ENCODE peak calls at places on chromosomes 2 and 18, in nine cellular contexts. F is PC-3, O is SK-N-SH, V is HCT116, H is kidney, K is neural progenitor cell, J is neuronal stem cell, T is H9, I is colonic mucosa. S is an unnamed sample.

GRCh38 chr2:159742846-159743245 is 30.5 kb downstream of the MARCHF7 start:
- DNase-seq in F (no peak), O (no peak), V (no peak), H (no peak), K (no peak), J (no peak), T (no peak), I (no peak), S (no peak)

GRCh38 chr2:32976409-32977063 is 29.8 kb downstream of the LTBP1 start:
- DNase-seq in F (no peak), O (no peak), V (no peak), H (no peak), K (no peak), J (no peak), T (no peak), I (peak; percentile 53), S (no peak)

GRCh38 chr2:214550774-214551173 is 139.9 kb downstream of the VWC2L start:
- DNase-seq in F (no peak), O (no peak), V (no peak), H (no peak), K (no peak), J (no peak), T (no peak), I (no peak), S (no peak)

GRCh38 chr18:8450898-8451665 is 158.2 kb upstream of the RAB12 start:
- DNase-seq in F (no peak), O (no peak), V (no peak), H (no peak), K (no peak), J (no peak), T (peak; percentile 41), I (no peak), S (peak; percentile 64)

GRCh38 chr2:229431331-229431954 is 160.4 kb upstream of the PID1 start:
- DNase-seq in F (peak; percentile 78), O (peak; percentile 23), V (peak; percentile 57), H (no peak), K (peak; percentile 44), J (no peak), T (no peak), I (no peak), S (no peak)

GRCh38 chr2:112243233-112243632 is 11.6 kb downstream of the ZC3H8 start:
- DNase-seq in F (no peak), O (no peak), V (no peak), H (no peak), K (no peak), J (no peak), T (no peak), I (no peak), S (no peak)

GRCh38 chr2:46023165-46023854 is 273.9 kb upstream of the EPAS1 start:
- DNase-seq in F (no peak), O (no peak), V (no peak), H (no peak), K (no peak), J (no peak), T (no peak), I (no peak), S (no peak)

GRCh38 chr2:141554810-141555209 is 576.0 kb downstream of the LRP1B start:
- DNase-seq in F (peak; percentile 69), O (peak; percentile 7), V (peak; percentile 34), H (no peak), K (peak; percentile 63), J (peak; percentile 29), T (peak; percentile 34), I (no peak), S (peak; percentile 56)

GRCh38 chr2:37666772-37667171 is 4.7 kb downstream of the CDC42EP3 start:
- DNase-seq in F (no peak), O (no peak), V (no peak), H (no peak), K (no peak), J (no peak), T (no peak), I (no peak), S (no peak)

GRCh38 chr2:6877402-6878305 is at the start of gene RSAD2:
- DNase-seq in F (peak; percentile 60), O (no peak), V (no peak), H (peak; percentile 62), K (no peak), J (no peak), T (no peak), I (peak; percentile 33), S (no peak)

GRCh38 chr2:94890234-94890633 is 19.0 kb downstream of the TEKT4 start:
- DNase-seq in F (no peak), O (no peak), V (no peak), H (no peak), K (no peak), J (no peak), T (no peak), I (no peak), S (no peak)

GRCh38 chr2:70442301-70443077 is 111.1 kb downstream of the TGFA start:
- DNase-seq in F (no peak), O (no peak), V (no peak), H (no peak), K (no peak), J (no peak), T (peak; percentile 13), I (no peak), S (no peak)

GRCh38 chr2:236871500-236872001 is 214.1 kb upstream of the COPS8 start:
- DNase-seq in F (peak; percentile 90), O (no peak), V (no peak), H (no peak), K (no peak), J (no peak), T (no peak), I (peak; percentile 30), S (no peak)

GRCh38 chr18:74905245-74905644 is 303.7 kb downstream of the PTGR3 start:
- DNase-seq in F (no peak), O (no peak), V (no peak), H (no peak), K (no peak), J (no peak), T (no peak), I (no peak), S (no peak)

GRCh38 chr2:210478661-210479060 is 2.1 kb upstream of the LANCL1 start:
- DNase-seq in F (no peak), O (no peak), V (no peak), H (no peak), K (no peak), J (no peak), T (no peak), I (no peak), S (no peak)

GRCh38 chr2:171034315-171034714 is 105.3 kb downstream of the GORASP2 start:
- DNase-seq in F (peak; percentile 29), O (no peak), V (no peak), H (no peak), K (no peak), J (no peak), T (no peak), I (no peak), S (no peak)

GRCh38 chr2:180705122-180705521 is 275.3 kb upstream of the UBE2E3 start:
- DNase-seq in F (peak; percentile 53), O (no peak), V (no peak), H (no peak), K (no peak), J (no peak), T (no peak), I (no peak), S (no peak)

GRCh38 chr2:128440087-128440665 is 121.5 kb upstream of the HS6ST1 start:
- DNase-seq in F (no peak), O (no peak), V (no peak), H (peak; percentile 40), K (no peak), J (no peak), T (peak; percentile 23), I (no peak), S (peak; percentile 35)
- H3K9ac ChIP-seq in F (no peak overlapping the region), O (no peak overlapping the region), V (no peak overlapping the region), H (no peak overlapping the region), K (no peak overlapping the region), J (peak overlapping the region; percentile 15), T (no peak overlapping the region), I (no peak overlapping the region), S (no peak overlapping the region)

DNA sequence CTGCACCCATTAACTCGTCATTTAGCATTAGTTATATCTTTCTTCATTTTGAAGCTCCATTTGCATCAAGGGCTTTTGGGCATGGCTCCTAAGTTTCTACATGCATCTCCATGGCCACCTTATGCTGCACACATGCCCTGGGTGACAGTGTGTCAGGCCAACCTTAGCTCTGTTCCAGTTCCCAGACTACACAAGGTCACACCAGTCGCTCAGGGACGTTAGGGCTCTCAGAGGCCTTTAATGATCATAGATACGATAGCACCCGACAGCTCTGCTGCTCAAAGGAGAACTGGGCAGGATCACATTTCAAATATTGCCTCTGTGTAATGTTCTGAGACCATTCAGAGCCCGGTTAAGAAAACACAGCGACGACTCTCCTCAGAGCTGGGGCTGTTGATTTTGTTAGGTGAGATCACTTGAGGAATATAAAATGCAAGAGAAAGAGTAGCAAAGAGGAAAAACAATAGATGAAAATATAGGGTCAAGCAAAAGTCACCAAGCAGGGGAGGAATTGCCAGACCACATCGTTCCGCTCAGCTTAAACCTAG is 166.6 kb upstream of the TANK start:
- DNase-seq in F (no peak), O (no peak), V (no peak), H (no peak), K (no peak), J (no peak), T (no peak), I (no peak), S (no peak)
- H3K27ac ChIP-seq in F (no peak overlapping the region), O (no peak overlapping the region), V (no peak overlapping the region), H (peak overlapping the region; percentile 70), K (no peak overlapping the region), J (no peak overlapping the region), T (no peak overlapping the region), I (no peak overlapping the region), S (no peak overlapping the region)

GRCh38 chr2:105775809-105776559 is 31.3 kb downstream of the NCK2 start:
- DNase-seq in F (no peak), O (peak; percentile 44), V (no peak), H (no peak), K (no peak), J (no peak), T (no peak), I (no peak), S (no peak)
- H3K9ac ChIP-seq in F (no peak overlapping the region), O (no peak overlapping the region), V (no peak overlapping the region), H (no peak overlapping the region), K (no peak overlapping the region), J (no peak overlapping the region), T (no peak overlapping the region), I (no peak overlapping the region), S (no peak overlapping the region)

GRCh38 chr2:17615728-17616351 is 75.3 kb downstream of the VSNL1 start:
- DNase-seq in F (peak; percentile 82), O (no peak), V (peak; percentile 86), H (no peak), K (no peak), J (no peak), T (no peak), I (no peak), S (no peak)

GRCh38 chr2:17617508-17617907 is 77.0 kb downstream of the VSNL1 start:
- DNase-seq in F (no peak), O (no peak), V (no peak), H (no peak), K (no peak), J (no peak), T (no peak), I (no peak), S (no peak)

GRCh38 chr2:17615152-17615551 is 74.7 kb downstream of the VSNL1 start:
- DNase-seq in F (no peak), O (no peak), V (no peak), H (no peak), K (no peak), J (no peak), T (no peak), I (no peak), S (no peak)

GRCh38 chr2:17617955-17618354 is 77.5 kb downstream of the VSNL1 start:
- DNase-seq in F (no peak), O (no peak), V (no peak), H (no peak), K (no peak), J (no peak), T (no peak), I (no peak), S (no peak)

GRCh38 chr2:17616405-17616804 is 75.9 kb downstream of the VSNL1 start:
- DNase-seq in F (no peak), O (no peak), V (no peak), H (no peak), K (no peak), J (no peak), T (no peak), I (no peak), S (no peak)
- H3K27ac ChIP-seq in F (peak overlapping the region; percentile 81), O (no peak overlapping the region), V (peak overlapping the region; percentile 24), H (no peak overlapping the region), K (no peak overlapping the region), J (no peak overlapping the region), T (no peak overlapping the region), I (no peak overlapping the region), S (no peak overlapping the region)